ENCODE peak calls at places on chromosomes 5 and 9, in nine cellular contexts. J, R, Y, Z, M, B, P, L and C are unnamed samples.

GRCh38 chr5:35404701-35405100 is 174.4 kb upstream of the PRLR start:
- DNase-seq in J (no peak), R (no peak), Y (no peak), Z (no peak), M (no peak), B (no peak), P (no peak), L (no peak), C (no peak)

GRCh38 chr5:132850066-132850465 is 16.2 kb downstream of the GDF9 start:
- DNase-seq in J (no peak), R (no peak), Y (no peak), Z (no peak), M (no peak), B (no peak), P (no peak), L (no peak), C (no peak)

GRCh38 chr5:122120493-122120892 is 8.9 kb upstream of the ZNF474 start:
- DNase-seq in J (no peak), R (no peak), Y (no peak), Z (no peak), M (no peak), B (no peak), P (no peak), L (no peak), C (no peak)

GRCh38 chr5:90221947-90222346 is 187.6 kb downstream of the CETN3 start:
- DNase-seq in J (no peak), R (no peak), Y (no peak), Z (no peak), M (no peak), B (no peak), P (no peak), L (no peak), C (no peak)

GRCh38 chr5:142857405-142857804 is 87.2 kb downstream of the ARHGAP26 start:
- DNase-seq in J (no peak), R (no peak), Y (no peak), Z (no peak), M (no peak), B (no peak), P (no peak), L (no peak), C (no peak)

GRCh38 chr5:54841481-54841880 is 143.9 kb downstream of the ESM1 start:
- DNase-seq in J (no peak), R (no peak), Y (no peak), Z (no peak), M (no peak), B (no peak), P (no peak), L (no peak), C (no peak)

GRCh38 chr5:174425964-174426290 is 298.5 kb upstream of the MSX2 start:
- DNase-seq in J (no peak), R (no peak), Y (no peak), Z (no peak), M (no peak), B (no peak), P (no peak), L (no peak), C (no peak)

GRCh38 chr5:127508644-127509373 is 8.6 kb upstream of the PRRC1 start:
- DNase-seq in J (no peak), R (no peak), Y (no peak), Z (no peak), M (no peak), B (no peak), P (no peak), L (no peak), C (no peak)

GRCh38 chr9:21788752-21789151 is 13.7 kb upstream of the MTAP start:
- DNase-seq in J (no peak), R (no peak), Y (no peak), Z (no peak), M (no peak), B (no peak), P (no peak), L (no peak), C (no peak)

GRCh38 chr5:74082504-74082903 is 456.5 kb downstream of the ARHGEF28 start:
- DNase-seq in J (no peak), R (no peak), Y (no peak), Z (no peak), M (no peak), B (no peak), P (no peak), L (no peak), C (no peak)

GRCh38 chr5:175047048-175047447 is 322.7 kb downstream of the MSX2 start:
- DNase-seq in J (no peak), R (no peak), Y (no peak), Z (no peak), M (no peak), B (no peak), P (no peak), L (no peak), C (no peak)

GRCh38 chr5:96788112-96788749 is 19.5 kb downstream of the ERAP1 start:
- DNase-seq in J (no peak), R (no peak), Y (no peak), Z (no peak), M (no peak), B (no peak), P (no peak), L (no peak), C (no peak)

GRCh38 chr9:81266674-81267073 is 422.7 kb downstream of the TLE1 start:
- DNase-seq in J (no peak), R (no peak), Y (no peak), Z (no peak), M (no peak), B (no peak), P (no peak), L (peak), C (no peak)

GRCh38 chr9:14466429-14466818 is 152.5 kb upstream of the NFIB start:
- DNase-seq in J (no peak), R (no peak), Y (no peak), Z (no peak), M (no peak), B (no peak), P (no peak), L (no peak), C (no peak)

GRCh38 chr5:15799014-15799413 is 299.0 kb downstream of the FBXL7 start:
- DNase-seq in J (no peak), R (no peak), Y (no peak), Z (no peak), M (no peak), B (no peak), P (no peak), L (no peak), C (no peak)

GRCh38 chr5:142697356-142697807 is 11.5 kb upstream of the FGF1 start:
- DNase-seq in J (no peak), R (peak), Y (no peak), Z (no peak), M (no peak), B (no peak), P (no peak), L (no peak), C (no peak)

DNA sequence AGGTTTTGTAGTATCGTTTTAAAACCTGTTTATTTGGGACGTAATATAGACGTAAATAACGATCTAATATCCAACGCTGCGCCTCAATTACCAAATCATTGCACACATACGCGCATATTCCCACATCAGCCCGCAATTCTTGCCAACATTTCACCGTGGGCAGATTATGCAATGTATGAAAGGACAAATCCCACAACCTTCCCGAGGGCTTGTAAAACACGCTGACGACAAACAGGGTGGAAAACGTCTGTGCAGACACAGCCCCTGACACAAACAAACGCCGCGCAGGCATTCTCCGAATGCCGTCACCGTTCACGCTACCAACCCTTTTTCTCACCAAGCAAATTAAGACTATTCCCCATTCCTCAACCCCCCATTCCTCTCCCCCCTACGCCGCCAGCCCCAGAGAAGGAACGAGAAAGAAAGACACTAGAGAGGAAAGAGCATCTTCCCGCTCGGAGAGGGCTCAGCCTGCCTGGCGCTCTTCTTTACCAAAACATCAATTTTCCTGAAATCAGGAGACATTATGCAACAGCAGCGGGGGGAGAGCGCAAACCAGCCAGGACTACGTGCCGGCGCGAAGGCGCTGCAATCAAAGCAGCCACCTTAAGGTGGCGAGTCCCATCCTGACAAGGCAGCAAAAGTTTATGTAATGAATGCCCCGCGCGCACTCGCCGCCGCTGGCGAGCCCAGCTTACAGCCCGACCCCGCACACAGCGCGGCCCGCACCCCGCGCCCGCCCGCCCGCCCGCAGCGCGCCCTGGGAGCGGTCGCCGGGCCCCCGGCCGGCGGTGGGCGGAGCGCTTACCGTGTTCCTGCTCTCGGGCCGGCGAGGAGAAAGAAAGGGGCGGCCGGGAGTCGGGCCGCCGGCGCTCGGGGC is 560 bp downstream of the NFIL3 start:
- DNase-seq in J (peak), R (peak), Y (peak), Z (peak), M (no peak), B (peak), P (no peak), L (peak), C (peak)
- TF ChIP-seq POLR2A in J (peak), R (no peak), Y (no peak), Z (peak), M (no peak), B (peak), P (peak), L (no peak), C (no peak)

DNA sequence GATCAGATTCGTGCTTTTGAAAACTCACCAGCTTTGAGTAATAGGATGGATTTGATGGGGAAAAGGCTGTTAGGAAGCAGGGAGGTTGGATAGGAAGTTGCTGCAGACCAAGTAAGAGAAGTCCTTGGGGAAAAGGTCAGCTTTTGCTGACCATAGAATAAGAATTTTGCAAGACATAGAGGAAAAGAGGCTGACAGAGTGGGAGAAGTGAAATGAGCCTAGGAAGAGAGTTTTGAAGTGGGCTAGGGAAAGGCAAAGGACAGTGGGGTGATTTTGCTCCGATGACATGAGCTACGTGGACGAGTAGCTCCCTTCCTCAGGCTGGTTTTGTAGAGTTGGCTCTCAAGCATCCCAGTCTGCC is 31.5 kb downstream of the RHOBTB3 start:
- DNase-seq in J (no peak), R (no peak), Y (no peak), Z (no peak), M (no peak), B (no peak), P (no peak), L (no peak), C (no peak)
- TF ChIP-seq POLR2A in J (no peak), R (no peak), Y (no peak), Z (no peak), M (no peak), B (no peak), P (no peak), L (no peak), C (no peak)

GRCh38 chr9:116464987-116465571 is 222.0 kb upstream of the TRIM32 start:
- DNase-seq in J (no peak), R (no peak), Y (no peak), Z (no peak), M (no peak), B (no peak), P (no peak), L (no peak), C (peak)
- TF ChIP-seq POLR2A in J (no peak), R (no peak), Y (no peak), Z (no peak), M (no peak), B (no peak), P (no peak), L (no peak), C (no peak)

GRCh38 chr5:68287976-68288755 is 72.6 kb downstream of the PIK3R1 start:
- DNase-seq in J (peak), R (peak), Y (peak), Z (peak), M (no peak), B (peak), P (no peak), L (no peak), C (peak)
- TF ChIP-seq POLR2A in J (peak), R (no peak), Y (peak), Z (no peak), M (no peak), B (no peak), P (no peak), L (no peak), C (no peak)

GRCh38 chr9:97501972-97502221 is 431 bp downstream of the TMOD1 start:
- DNase-seq in J (no peak), R (no peak), Y (no peak), Z (no peak), M (no peak), B (no peak), P (no peak), L (peak), C (no peak)

GRCh38 chr9:97500765-97501176 is 695 bp upstream of the TMOD1 start:
- DNase-seq in J (no peak), R (no peak), Y (no peak), Z (no peak), M (no peak), B (no peak), P (no peak), L (no peak), C (no peak)

GRCh38 chr9:97502222-97502983 is 937 bp downstream of the TMOD1 start:
- DNase-seq in J (peak), R (no peak), Y (peak), Z (no peak), M (no peak), B (peak), P (no peak), L (no peak), C (no peak)

GRCh38 chr9:97500263-97500662 is 1.2 kb upstream of the TMOD1 start:
- DNase-seq in J (no peak), R (no peak), Y (no peak), Z (no peak), M (no peak), B (no peak), P (no peak), L (no peak), C (no peak)

DNA sequence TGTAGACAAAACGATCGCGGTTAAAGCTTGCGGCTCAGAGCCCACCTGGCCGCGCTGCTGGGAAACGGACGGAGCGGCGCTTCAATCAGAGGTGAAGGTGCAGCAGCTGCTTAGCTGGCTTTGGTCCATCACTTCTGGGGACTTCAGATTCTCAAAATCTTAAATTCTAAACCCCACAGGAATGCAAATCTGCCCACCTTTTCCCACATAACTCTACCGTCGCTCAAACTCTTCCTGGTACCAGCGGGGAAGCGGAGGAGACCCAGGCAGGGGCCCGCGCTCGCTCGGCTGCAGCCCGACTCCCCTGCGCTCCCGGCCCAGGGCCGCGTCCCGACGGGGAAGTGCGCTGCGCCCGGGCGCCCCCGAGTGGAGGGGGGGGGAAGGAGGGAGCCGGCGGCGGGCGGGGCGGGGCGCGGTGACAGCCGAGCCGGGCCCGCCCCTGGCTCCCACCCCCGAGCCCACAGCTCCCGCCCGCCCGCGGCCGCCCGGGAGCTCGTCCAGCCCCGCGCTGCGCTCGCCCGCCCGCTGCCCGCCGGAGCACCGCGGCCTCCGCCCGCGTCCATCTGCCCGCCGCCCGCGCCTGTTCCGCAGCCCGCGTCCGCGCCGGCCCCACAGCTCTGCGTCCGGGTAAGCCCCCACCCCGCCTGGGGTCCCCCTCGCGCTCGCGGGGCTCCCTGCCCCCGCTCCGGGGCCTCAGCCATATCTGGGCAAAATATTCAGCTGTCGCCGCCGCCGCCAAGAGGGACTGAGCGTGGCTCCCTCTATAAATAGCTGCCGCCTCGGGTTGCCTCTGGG is at the start of gene TMOD1:
- DNase-seq in J (peak), R (no peak), Y (peak), Z (peak), M (no peak), B (peak), P (no peak), L (peak), C (peak)
- TF ChIP-seq POLR2A in J (peak), R (no peak), Y (no peak), Z (no peak), M (no peak), B (peak), P (peak), L (no peak), C (no peak)

GRCh38 chr5:42949348-42950090 is 90.6 kb downstream of the ANXA2R start:
- DNase-seq in J (peak), R (peak), Y (peak), Z (peak), M (no peak), B (no peak), P (peak), L (peak), C (peak)
- TF ChIP-seq POLR2A in J (no peak), R (no peak), Y (no peak), Z (no peak), M (no peak), B (no peak), P (no peak), L (peak), C (no peak)

DNA sequence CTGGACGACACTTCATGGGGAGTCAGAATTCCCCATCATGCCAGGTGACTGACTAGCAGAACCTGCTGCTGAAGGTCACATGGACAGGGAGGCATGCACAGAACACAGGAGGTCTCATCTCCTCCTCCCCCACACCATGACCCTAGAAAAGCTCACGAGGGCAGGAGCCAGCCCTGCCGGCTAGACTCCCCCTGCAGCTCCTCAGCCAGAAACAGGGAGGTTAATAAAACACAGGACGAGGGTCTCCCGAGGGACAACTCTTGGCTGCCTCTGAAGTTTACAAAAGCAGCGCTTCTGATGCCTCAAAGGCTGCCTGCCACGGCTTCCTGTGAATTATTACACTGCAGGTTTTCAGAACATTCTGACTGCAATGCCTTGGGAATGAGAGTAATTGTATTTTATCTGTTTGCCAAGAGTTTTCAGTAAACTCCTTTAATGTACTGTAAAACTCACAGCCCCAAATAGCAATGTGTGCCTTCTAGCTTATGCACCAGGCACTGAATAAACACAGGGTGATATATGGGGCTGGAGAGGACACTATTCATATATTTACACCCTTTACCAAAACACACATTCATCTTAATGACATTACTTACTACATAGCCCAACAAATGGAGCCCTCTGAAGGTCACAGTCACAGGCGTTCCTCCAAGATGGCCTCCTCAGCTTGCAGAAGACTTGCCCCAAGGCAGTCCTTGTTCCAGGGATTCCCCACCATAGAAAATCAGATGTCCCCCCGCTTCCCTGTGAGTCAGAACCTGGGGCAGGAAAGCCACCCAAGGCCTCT is 83.7 kb downstream of the C5orf15 start:
- DNase-seq in J (no peak), R (no peak), Y (no peak), Z (no peak), M (no peak), B (no peak), P (no peak), L (no peak), C (no peak)
- TF ChIP-seq POLR2A in J (no peak), R (no peak), Y (no peak), Z (no peak), M (no peak), B (no peak), P (no peak), L (no peak), C (no peak)

GRCh38 chr9:6007770-6008168 is 7.7 kb downstream of the RANBP6 start:
- DNase-seq in J (peak), R (peak), Y (peak), Z (peak), M (no peak), B (peak), P (peak), L (peak), C (peak)

GRCh38 chr9:6008169-6008979 is 7.0 kb downstream of the RANBP6 start:
- DNase-seq in J (peak), R (peak), Y (peak), Z (peak), M (peak), B (peak), P (peak), L (peak), C (peak)

DNA sequence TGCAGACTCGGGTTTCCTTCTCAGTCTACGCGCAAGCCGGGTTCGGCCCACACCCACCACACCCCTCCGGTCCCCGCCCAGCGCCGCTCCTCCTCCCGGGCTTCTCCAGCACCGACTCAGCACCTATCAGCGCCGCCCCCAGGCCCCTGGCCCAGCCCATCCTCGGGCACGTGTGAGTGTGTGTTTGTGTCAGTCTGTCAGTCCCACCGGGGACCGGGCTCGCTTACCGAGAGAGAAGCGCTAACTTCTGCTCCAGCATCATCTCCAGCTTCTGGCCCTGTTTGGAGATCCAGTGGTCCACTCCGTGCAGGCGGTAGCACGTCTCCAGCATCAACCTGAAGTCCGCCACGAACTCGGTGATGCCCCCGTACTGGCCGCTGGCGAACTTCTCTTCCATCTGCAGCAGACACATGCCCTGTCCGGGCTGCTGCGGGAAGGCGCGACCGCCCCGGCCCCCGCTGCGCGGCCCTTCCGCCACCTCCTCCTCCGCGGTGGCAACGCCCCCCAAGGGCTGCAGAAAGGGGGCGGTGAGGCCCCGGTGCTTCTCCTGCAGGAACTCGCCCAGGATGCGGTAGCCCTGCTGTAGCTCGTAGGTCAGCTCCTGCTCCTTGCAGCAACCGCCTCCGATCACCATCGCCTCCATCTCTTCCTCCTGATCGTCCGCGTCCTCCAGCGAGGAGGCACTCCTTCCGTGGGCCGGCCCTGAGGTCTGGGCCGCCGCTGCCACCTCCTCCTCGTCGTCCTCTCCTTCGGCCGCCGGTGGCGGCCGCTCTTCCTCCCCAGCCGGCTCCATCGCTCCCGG is 8.3 kb downstream of the RANBP6 start:
- DNase-seq in J (peak), R (peak), Y (peak), Z (peak), M (peak), B (peak), P (peak), L (peak), C (peak)
- TF ChIP-seq POLR2A in J (no peak), R (no peak), Y (no peak), Z (no peak), M (no peak), B (peak), P (no peak), L (peak), C (no peak)

GRCh38 chr9:78132688-78133033 is 101.0 kb upstream of the GNAQ start:
- DNase-seq in J (no peak), R (no peak), Y (no peak), Z (no peak), M (no peak), B (no peak), P (no peak), L (no peak), C (no peak)
- TF ChIP-seq POLR2A in J (no peak), R (no peak), Y (no peak), Z (no peak), M (no peak), B (no peak), P (no peak), L (no peak), C (no peak)